ENCODE peak calls at places on chromosomes 1 and 21, in seven cellular contexts. O is upper lobe of right lung, T is HFFc6, X is HL-60, Z is nephron progenitor cell, W is astrocyte of the spinal cord, P is neural crest cell. C is an unnamed sample.
A peak's percentile ranks its signal among the peaks of the same experiment; 100 is the strongest.

GRCh38 chr1:214310777-214311690 is 30.1 kb downstream of the SMYD2 start:
- DNase-seq in O (no peak), T (no peak), X (no peak), Z (no peak), W (no peak), P (no peak), C (no peak)

GRCh38 chr21:33202464-33203363 is 27.0 kb upstream of the IFNAR2 start:
- DNase-seq in O (no peak), T (no peak), X (no peak), Z (no peak), W (no peak), P (no peak), C (no peak)

GRCh38 chr1:114457675-114458074 is 53.3 kb downstream of the TRIM33 start:
- DNase-seq in O (no peak), T (peak; percentile 3), X (peak; percentile 20), Z (no peak), W (no peak), P (no peak), C (no peak)

GRCh38 chr1:222171005-222171404 is 376.9 kb downstream of the HHIPL2 start:
- DNase-seq in O (no peak), T (peak; percentile 54), X (no peak), Z (no peak), W (peak; percentile 56), P (no peak), C (no peak)

GRCh38 chr1:228871314-228872061 is 136.2 kb downstream of the RHOU start:
- DNase-seq in O (no peak), T (no peak), X (no peak), Z (no peak), W (no peak), P (no peak), C (no peak)

GRCh38 chr1:247294282-247294681 is 37.4 kb downstream of the ZNF496 start:
- DNase-seq in O (peak; percentile 4), T (peak; percentile 77), X (no peak), Z (no peak), W (peak; percentile 85), P (no peak), C (no peak)

GRCh38 chr1:30672661-30673060 is 50.7 kb downstream of the MATN1 start:
- DNase-seq in O (no peak), T (no peak), X (no peak), Z (no peak), W (no peak), P (no peak), C (no peak)

GRCh38 chr1:75522389-75522788 is 88.5 kb downstream of the SLC44A5 start:
- DNase-seq in O (no peak), T (no peak), X (no peak), Z (no peak), W (peak; percentile 16), P (no peak), C (no peak)

GRCh38 chr1:2448098-2448445 is 28.0 kb upstream of the PLCH2 start:
- DNase-seq in O (no peak), T (no peak), X (no peak), Z (no peak), W (no peak), P (no peak), C (no peak)

GRCh38 chr1:201916649-201917249 is 28.1 kb downstream of the SHISA4 start:
- DNase-seq in O (no peak), T (peak; percentile 86), X (no peak), Z (peak; percentile 57), W (peak; percentile 85), P (no peak), C (no peak)

GRCh38 chr1:55420866-55421265 is 205.7 kb upstream of the USP24 start:
- DNase-seq in O (no peak), T (no peak), X (no peak), Z (no peak), W (no peak), P (no peak), C (no peak)

GRCh38 chr21:38267991-38268858 is 11.4 kb downstream of the KCNJ15 start:
- DNase-seq in O (no peak), T (peak; percentile 28), X (no peak), Z (no peak), W (no peak), P (no peak), C (no peak)

GRCh38 chr1:22849770-22850169 is 122.9 kb downstream of the LACTBL1 start:
- DNase-seq in O (no peak), T (no peak), X (no peak), Z (no peak), W (no peak), P (no peak), C (no peak)

GRCh38 chr1:22850681-22851080 is 122.0 kb downstream of the LACTBL1 start:
- DNase-seq in O (no peak), T (no peak), X (no peak), Z (no peak), W (peak; percentile 38), P (no peak), C (no peak)

GRCh38 chr1:237232501-237232900 is 190.5 kb downstream of the RYR2 start:
- DNase-seq in O (no peak), T (no peak), X (no peak), Z (no peak), W (no peak), P (no peak), C (no peak)
- TF ChIP-seq CTCF in O (no peak), T (no peak), X (no peak), Z (no peak), W (no peak), P (no peak), C (no peak)

GRCh38 chr1:245155186-245156040 is 628 bp downstream of the KIF26B start:
- DNase-seq in O (no peak), T (peak; percentile 25), X (no peak), Z (peak; percentile 65), W (peak; percentile 46), P (peak; percentile 30), C (no peak)
- TF ChIP-seq CTCF in O (no peak), T (peak; percentile 40), X (no peak), Z (no peak), W (no peak), P (peak; percentile 39), C (no peak)

DNA sequence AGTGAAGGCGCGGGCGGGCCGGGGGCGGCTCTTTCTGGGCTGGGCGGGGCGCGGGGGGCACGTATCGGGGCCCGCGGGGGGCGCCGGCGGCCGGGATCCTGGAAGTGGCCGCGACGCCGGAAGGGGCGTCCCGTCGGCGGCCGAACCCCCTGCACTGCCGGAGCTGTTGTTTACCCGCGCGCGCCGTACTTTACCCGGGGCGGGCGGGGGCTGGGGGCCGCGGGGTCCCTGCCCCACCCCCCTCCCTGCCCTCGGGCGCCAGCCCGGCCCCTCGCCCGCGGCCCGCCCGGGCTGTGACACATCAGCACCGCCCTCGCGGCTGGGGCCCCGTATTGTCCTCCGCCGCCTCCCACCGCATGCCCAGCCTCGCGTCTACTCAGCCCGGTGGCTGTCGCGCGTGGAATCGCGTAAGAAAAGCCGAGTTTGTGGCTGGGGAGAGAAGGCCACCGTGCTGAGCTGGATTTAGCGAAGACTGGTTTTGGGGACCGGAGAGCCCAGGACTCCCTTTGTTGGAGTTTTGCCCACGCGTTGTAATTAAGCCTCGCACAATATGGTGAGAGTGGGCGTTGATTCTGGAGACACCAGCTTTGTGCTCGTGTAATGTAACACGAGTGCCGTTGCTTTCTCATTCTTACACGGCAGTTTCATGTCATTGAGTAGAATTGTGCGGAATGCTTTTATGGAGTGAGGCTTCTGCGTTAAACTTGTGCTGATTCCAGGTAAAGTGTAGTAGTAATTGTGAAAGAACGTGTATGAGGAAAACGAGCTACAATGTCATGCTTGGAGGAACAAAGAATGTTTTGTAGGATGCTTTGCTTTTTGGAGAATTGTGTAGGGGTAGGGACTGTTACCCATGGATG is 554 bp downstream of the BACH1 start:
- DNase-seq in O (peak; percentile 86), T (peak; percentile 34), X (no peak), Z (no peak), W (peak; percentile 60), P (peak; percentile 44), C (no peak)
- TF ChIP-seq CTCF in O (no peak), T (no peak), X (no peak), Z (no peak), W (no peak), P (no peak), C (no peak)

DNA sequence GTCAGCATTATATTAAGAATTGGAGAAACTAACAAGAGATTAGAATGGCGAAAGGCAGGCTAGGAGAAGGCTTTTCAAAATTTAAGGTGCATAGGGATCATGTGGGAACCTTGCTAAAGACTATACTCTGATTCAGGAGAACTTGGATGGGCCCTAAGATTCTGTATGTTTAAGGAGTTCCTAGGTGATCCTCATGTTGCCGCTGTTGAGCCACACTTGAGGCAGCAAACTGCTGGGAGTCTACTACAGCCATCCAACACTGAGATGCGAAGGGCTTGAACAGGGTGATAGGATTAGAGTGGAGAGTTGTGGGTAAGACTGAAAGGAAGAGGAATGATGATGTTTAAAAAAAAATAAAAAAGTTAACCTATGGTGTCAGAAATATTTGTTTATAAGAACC is 1013.2 kb downstream of the MRPL39 start:
- DNase-seq in O (no peak), T (no peak), X (no peak), Z (no peak), W (no peak), P (no peak), C (no peak)
- TF ChIP-seq CTCF in O (no peak), T (no peak), X (no peak), Z (no peak), W (no peak), P (no peak), C (no peak)